ENCODE peak calls at places on chromosome 19, in five cellular contexts. M is upper lobe of left lung, R is gastrocnemius medialis, S is suprapubic skin, B is mammary epithelial cell. D is an unnamed sample.
A peak's percentile ranks its signal among the peaks of the same experiment; 100 is the strongest.

GRCh38 chr19:4582112-4582553 is 22.6 kb upstream of the SEMA6B start:
- DNase-seq in R (no peak), M (no peak), S (no peak), B (peak; percentile 18), D (no peak)

GRCh38 chr19:2469102-2469914 is 6.6 kb upstream of the GADD45B start:
- DNase-seq in M (no peak), B (peak; percentile 69), R (no peak), S (no peak), D (no peak)

GRCh38 chr19:57406516-57407123 is 4.3 kb upstream of the ZNF17 start:
- DNase-seq in R (peak; percentile 53), S (no peak), B (peak; percentile 58), M (no peak), D (no peak)

GRCh38 chr19:50567052-50567841 is 988 bp downstream of the LRRC4B start:
- DNase-seq in R (no peak), B (no peak), M (no peak), S (no peak), D (no peak)

GRCh38 chr19:41443813-41444455 is 978 bp downstream of the ERICH4 start:
- DNase-seq in S (peak; percentile 70), B (no peak), R (no peak), M (no peak), D (no peak)

GRCh38 chr19:48419158-48419920 is 25.9 kb downstream of the GRIN2D start:
- DNase-seq in B (no peak), R (peak; percentile 44), S (no peak), M (peak; percentile 40), D (no peak)

GRCh38 chr19:30001794-30002193 is 59.8 kb downstream of the URI1 start:
- DNase-seq in M (no peak), B (no peak), R (no peak), S (no peak), D (no peak)

GRCh38 chr19:1363599-1363998 is 20.1 kb upstream of the NDUFS7 start:
- DNase-seq in R (no peak), S (no peak), B (no peak), M (no peak), D (no peak)

GRCh38 chr19:4929186-4929585 is 19.9 kb downstream of the UHRF1 start:
- DNase-seq in M (peak; percentile 79), R (no peak), B (no peak), S (no peak), D (no peak)

GRCh38 chr19:35845215-35846037 is 6.9 kb downstream of the NPHS1 start:
- DNase-seq in M (peak; percentile 85), R (no peak), B (no peak), S (no peak), D (no peak)

GRCh38 chr19:3038214-3038613 is 9.1 kb upstream of the TLE2 start:
- DNase-seq in S (no peak), B (no peak), R (no peak), M (no peak), D (no peak)

GRCh38 chr19:49361438-49362047 is 673 bp downstream of the TEAD2 start:
- DNase-seq in S (peak; percentile 89), B (peak; percentile 20), R (peak; percentile 45), M (peak; percentile 94), D (peak; percentile 55)

GRCh38 chr19:11168568-11168967 is 13.0 kb upstream of the SPC24 start:
- DNase-seq in R (no peak), M (no peak), S (no peak), B (peak; percentile 97), D (no peak)
- H3K36me3 ChIP-seq in R (peaks cover 53% of the 10 kb centered on the region), M (peaks cover 3% of the 10 kb centered on the region), S (peaks cover 55% of the 10 kb centered on the region), B (no peaks in the 10 kb centered on the region), D (peaks cover 21% of the 10 kb centered on the region)

GRCh38 chr19:38497907-38498306 is 64.4 kb downstream of the RYR1 start:
- DNase-seq in M (no peak), S (no peak), R (no peak), B (no peak), D (no peak)

GRCh38 chr19:38494379-38494778 is 60.9 kb downstream of the RYR1 start:
- DNase-seq in B (no peak), R (no peak), M (peak; percentile 74), S (no peak), D (no peak)

GRCh38 chr19:38496603-38497487 is 63.4 kb downstream of the RYR1 start:
- DNase-seq in M (peak; percentile 64), S (no peak), B (no peak), R (no peak), D (no peak)

GRCh38 chr19:38499532-38499931 is 66.0 kb downstream of the RYR1 start:
- DNase-seq in M (peak; percentile 64), B (no peak), S (no peak), R (no peak), D (no peak)

DNA sequence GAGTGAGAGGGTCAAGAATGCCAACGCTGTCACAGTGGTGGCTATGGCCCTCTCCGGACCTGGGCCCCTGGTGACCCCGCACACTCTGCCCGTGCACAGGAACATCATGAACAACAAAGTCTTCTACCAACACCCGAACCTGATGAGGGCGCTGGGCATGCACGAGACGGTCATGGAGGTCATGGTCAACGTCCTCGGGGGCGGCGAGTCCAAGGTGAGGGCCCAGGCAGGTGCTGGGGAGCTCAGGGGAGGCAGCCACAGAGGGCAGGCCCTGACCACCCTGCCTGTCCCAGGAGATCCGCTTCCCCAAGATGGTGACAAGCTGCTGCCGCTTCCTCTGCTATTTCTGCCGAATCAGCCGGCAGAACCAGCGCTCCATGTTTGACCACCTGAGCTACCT is 62.6 kb downstream of the RYR1 start:
- DNase-seq in S (no peak), M (peak; percentile 56), B (no peak), R (no peak), D (no peak)
- H3K36me3 ChIP-seq in S (no peaks in the 10 kb centered on the region), M (no peaks in the 10 kb centered on the region), B (no peaks in the 10 kb centered on the region), R (peaks cover 100% of the 10 kb centered on the region), D (no peaks in the 10 kb centered on the region)

GRCh38 chr19:18336121-18336520 is 4.3 kb upstream of the PGPEP1 start:
- DNase-seq in R (no peak), S (no peak), M (no peak), B (no peak), D (no peak)
- H3K36me3 ChIP-seq in R (no peaks in the 10 kb centered on the region), S (no peaks in the 10 kb centered on the region), M (no peaks in the 10 kb centered on the region), B (no peaks in the 10 kb centered on the region), D (no peaks in the 10 kb centered on the region)

DNA sequence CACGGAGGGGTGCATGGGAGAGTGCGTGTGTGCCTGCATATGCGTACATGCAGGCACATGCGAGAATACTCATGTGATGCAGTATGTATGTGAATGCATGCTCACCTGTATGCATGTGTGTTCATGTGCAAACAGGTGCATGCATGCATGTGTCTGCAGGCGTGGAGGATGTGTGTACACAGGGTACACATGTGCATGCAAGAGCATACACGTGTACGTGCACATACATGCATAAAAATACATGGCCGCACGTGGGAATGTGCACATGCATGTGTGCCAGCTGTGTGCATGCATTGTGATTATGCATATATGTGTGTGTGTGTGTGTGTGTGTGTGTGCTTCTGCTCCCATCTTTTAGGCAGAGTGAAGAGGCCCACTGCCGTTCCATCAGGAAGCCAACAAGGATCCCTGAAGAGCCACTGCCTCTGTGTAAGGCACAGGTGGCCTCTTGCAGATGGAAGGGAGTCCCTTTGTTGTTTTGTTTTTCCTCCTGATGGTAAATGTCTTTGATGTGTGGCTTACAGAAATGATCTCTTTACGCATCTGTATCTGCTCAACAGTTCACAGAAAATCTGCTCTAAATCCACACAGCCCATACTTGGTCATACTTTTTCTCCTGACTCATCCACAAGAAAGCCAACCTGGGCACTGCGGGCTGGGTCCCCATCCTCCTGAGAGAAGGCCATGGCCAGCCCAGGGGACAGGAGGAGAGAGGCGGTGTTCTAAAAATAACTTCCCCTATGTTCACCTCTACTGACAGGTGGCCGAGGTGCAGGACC is 50.7 kb downstream of the KLF2 start:
- DNase-seq in S (no peak), R (no peak), M (no peak), B (no peak), D (no peak)
- H3K36me3 ChIP-seq in S (peaks cover 45% of the 10 kb centered on the region), R (peaks cover 34% of the 10 kb centered on the region), M (no peaks in the 10 kb centered on the region), B (peaks cover 2% of the 10 kb centered on the region), D (no peaks in the 10 kb centered on the region)

GRCh38 chr19:7620442-7621412 is 8.6 kb downstream of the XAB2 start:
- DNase-seq in R (no peak), M (peak; percentile 82), B (no peak), S (no peak), D (no peak)
- H3K36me3 ChIP-seq in R (peaks cover 63% of the 10 kb centered on the region), M (peaks cover 23% of the 10 kb centered on the region), B (peaks cover 7% of the 10 kb centered on the region), S (peaks cover 86% of the 10 kb centered on the region), D (peaks cover 12% of the 10 kb centered on the region)